ENCODE peak calls at places on chromosome 9, in ten cellular contexts. Q, T, J, V, M, Y, B, X, G and K are unnamed samples.

GRCh38 chr9:129810116-129810515 is 7.1 kb downstream of the TOR1B start:
- ATAC-seq in V (no peak), Y (no peak), Q (no peak), B (no peak), X (no peak), T (no peak), M (no peak), G (no peak), J (no peak), K (no peak)

GRCh38 chr9:6489099-6489498 is 76.1 kb downstream of the UHRF2 start:
- ATAC-seq in G (no peak), X (no peak), M (no peak), B (no peak), Q (no peak), Y (no peak), J (no peak), T (peak; percentile 78), V (no peak), K (no peak)

GRCh38 chr9:135073741-135074305 is 13.6 kb upstream of the OLFM1 start:
- ATAC-seq in X (no peak), G (no peak), M (no peak), V (no peak), Y (no peak), T (no peak), J (no peak), B (no peak), Q (no peak), K (no peak)

GRCh38 chr9:133112361-133113026 is 8.5 kb downstream of the RALGDS start:
- ATAC-seq in G (peak; percentile 57), V (peak; percentile 9), X (no peak), Y (no peak), T (no peak), J (peak; percentile 22), B (peak; percentile 48), Q (peak; percentile 70), M (peak; percentile 35), K (peak; percentile 75)

GRCh38 chr9:2599896-2600295 is 21.7 kb upstream of the VLDLR start:
- ATAC-seq in X (no peak), M (no peak), Y (no peak), G (no peak), V (no peak), Q (no peak), B (no peak), T (no peak), J (no peak), K (no peak)

GRCh38 chr9:96478829-96479371 is 28.9 kb downstream of the HABP4 start:
- ATAC-seq in T (no peak), X (no peak), Q (no peak), M (no peak), B (no peak), J (no peak), G (peak; percentile 90), Y (no peak), V (no peak), K (peak; percentile 81)

GRCh38 chr9:93624431-93624834 is 48.0 kb downstream of the PHF2 start:
- ATAC-seq in X (no peak), M (no peak), G (no peak), J (no peak), Q (no peak), V (no peak), B (no peak), Y (no peak), T (no peak), K (no peak)

GRCh38 chr9:74458832-74459231 is 38.3 kb upstream of the RORB start:
- ATAC-seq in M (no peak), X (no peak), T (no peak), Y (no peak), Q (no peak), J (peak; percentile 9), B (no peak), V (no peak), G (no peak), K (no peak)

GRCh38 chr9:137040568-137040967 is 5.4 kb downstream of the NPDC1 start:
- ATAC-seq in Q (no peak), X (no peak), M (no peak), Y (no peak), V (no peak), T (no peak), G (no peak), B (no peak), J (no peak), K (peak; percentile 42)

GRCh38 chr9:71270554-71270953 is 149.1 kb upstream of the TRPM3 start:
- ATAC-seq in Y (no peak), J (peak; percentile 90), G (no peak), Q (no peak), T (no peak), V (no peak), B (no peak), X (no peak), M (no peak), K (no peak)